ENCODE peak calls at places on chromosomes 11 and 22, in five cellular contexts. One of them, this sample, is unnamed.

GRCh38 chr11:20032577-20033265 is 127.6 kb downstream of the DBX1 start:
- DNase-seq in psoas muscle: no peak
- DNase-seq in MCF 10A: no peak
- DNase-seq in neural progenitor cell: no peak
- DNase-seq in lower leg skin: no peak
- DNase-seq in this sample: no peak

GRCh38 chr11:27462543-27462942 is 10.0 kb downstream of the LGR4 start:
- DNase-seq in psoas muscle: no peak
- DNase-seq in MCF 10A: peak; percentile 43
- DNase-seq in neural progenitor cell: no peak
- DNase-seq in lower leg skin: no peak
- DNase-seq in this sample: no peak

GRCh38 chr22:37464181-37464580 is 22.0 kb downstream of the MFNG start:
- DNase-seq in psoas muscle: no peak
- DNase-seq in MCF 10A: no peak
- DNase-seq in neural progenitor cell: no peak
- DNase-seq in lower leg skin: no peak
- DNase-seq in this sample: no peak

GRCh38 chr22:40534379-40535188 is 101.9 kb downstream of the MRTFA start:
- DNase-seq in psoas muscle: no peak
- DNase-seq in MCF 10A: peak; percentile 59
- DNase-seq in neural progenitor cell: no peak
- DNase-seq in lower leg skin: no peak
- DNase-seq in this sample: no peak

GRCh38 chr22:28943501-28943879 is 60.1 kb downstream of the ZNRF3 start:
- DNase-seq in psoas muscle: no peak
- DNase-seq in MCF 10A: no peak
- DNase-seq in neural progenitor cell: no peak
- DNase-seq in lower leg skin: peak; percentile 72
- DNase-seq in this sample: no peak

GRCh38 chr22:25453557-25453956 is 110.9 kb upstream of the GRK3 start:
- DNase-seq in psoas muscle: no peak
- DNase-seq in MCF 10A: no peak
- DNase-seq in neural progenitor cell: no peak
- DNase-seq in lower leg skin: no peak
- DNase-seq in this sample: no peak

GRCh38 chr11:72813740-72814138 is 472 bp upstream of the ATG16L2 start:
- DNase-seq in psoas muscle: peak; percentile 91
- DNase-seq in MCF 10A: peak; percentile 84
- DNase-seq in neural progenitor cell: peak; percentile 82
- DNase-seq in lower leg skin: peak; percentile 95
- DNase-seq in this sample: no peak

GRCh38 chr11:83639995-83640758 is 354.0 kb upstream of the CCDC90B start:
- DNase-seq in psoas muscle: no peak
- DNase-seq in MCF 10A: no peak
- DNase-seq in neural progenitor cell: no peak
- DNase-seq in lower leg skin: no peak
- DNase-seq in this sample: no peak

GRCh38 chr11:32952421-32952820 is 59.8 kb downstream of the QSER1 start:
- DNase-seq in psoas muscle: no peak
- DNase-seq in MCF 10A: no peak
- DNase-seq in neural progenitor cell: no peak
- DNase-seq in lower leg skin: no peak
- DNase-seq in this sample: no peak

GRCh38 chr11:27020736-27021135 is 19.9 kb upstream of the BBOX1 start:
- DNase-seq in psoas muscle: no peak
- DNase-seq in MCF 10A: no peak
- DNase-seq in neural progenitor cell: no peak
- DNase-seq in lower leg skin: no peak
- DNase-seq in this sample: no peak

GRCh38 chr11:927871-928270 is 2.2 kb downstream of the AP2A2 start:
- DNase-seq in psoas muscle: no peak
- DNase-seq in MCF 10A: no peak
- DNase-seq in neural progenitor cell: no peak
- DNase-seq in lower leg skin: no peak
- DNase-seq in this sample: no peak

GRCh38 chr11:102079625-102080024 is 30.6 kb upstream of the YAP1 start:
- DNase-seq in psoas muscle: no peak
- DNase-seq in MCF 10A: peak; percentile 11
- DNase-seq in neural progenitor cell: no peak
- DNase-seq in lower leg skin: no peak
- DNase-seq in this sample: no peak

GRCh38 chr11:68531129-68531693 is 70.7 kb downstream of the PPP6R3 start:
- DNase-seq in psoas muscle: no peak
- DNase-seq in MCF 10A: no peak
- DNase-seq in neural progenitor cell: no peak
- DNase-seq in lower leg skin: no peak
- DNase-seq in this sample: no peak

GRCh38 chr11:121368504-121368903 is 75.9 kb downstream of the SC5D start:
- DNase-seq in psoas muscle: no peak
- DNase-seq in MCF 10A: no peak
- DNase-seq in neural progenitor cell: no peak
- DNase-seq in lower leg skin: no peak
- DNase-seq in this sample: no peak

GRCh38 chr11:1074244-1075221 is at the start of gene MUC2:
- DNase-seq in psoas muscle: peak; percentile 40
- DNase-seq in MCF 10A: no peak
- DNase-seq in neural progenitor cell: no peak
- DNase-seq in lower leg skin: no peak
- DNase-seq in this sample: no peak

GRCh38 chr11:130825621-130826020 is 90.7 kb downstream of the SNX19 start:
- DNase-seq in psoas muscle: no peak
- DNase-seq in MCF 10A: no peak
- DNase-seq in neural progenitor cell: no peak
- DNase-seq in lower leg skin: no peak
- DNase-seq in this sample: no peak

GRCh38 chr22:38853149-38853548 is 9.3 kb upstream of the NPTXR start:
- DNase-seq in psoas muscle: no peak
- DNase-seq in MCF 10A: no peak
- DNase-seq in neural progenitor cell: no peak
- DNase-seq in lower leg skin: no peak
- DNase-seq in this sample: no peak

GRCh38 chr11:77589181-77589520 is 602 bp upstream of the AQP11 start:
- DNase-seq in psoas muscle: no peak
- DNase-seq in MCF 10A: no peak
- DNase-seq in neural progenitor cell: no peak
- DNase-seq in lower leg skin: no peak
- DNase-seq in this sample: no peak
- TF ChIP-seq CTCF in psoas muscle: no peak
- TF ChIP-seq CTCF in MCF 10A: no peak
- TF ChIP-seq CTCF in neural progenitor cell: no peak
- TF ChIP-seq CTCF in lower leg skin: no peak
- TF ChIP-seq CTCF in this sample: no peak

GRCh38 chr11:79705648-79706047 is 264.8 kb upstream of the TENM4 start:
- DNase-seq in psoas muscle: no peak
- DNase-seq in MCF 10A: no peak
- DNase-seq in neural progenitor cell: no peak
- DNase-seq in lower leg skin: no peak
- DNase-seq in this sample: no peak

GRCh38 chr11:79708319-79708928 is 267.6 kb upstream of the TENM4 start:
- DNase-seq in psoas muscle: no peak
- DNase-seq in MCF 10A: peak; percentile 70
- DNase-seq in neural progenitor cell: peak; percentile 72
- DNase-seq in lower leg skin: no peak
- DNase-seq in this sample: peak; percentile 35
- TF ChIP-seq CTCF in psoas muscle: peak; percentile 14
- TF ChIP-seq CTCF in MCF 10A: peak; percentile 71
- TF ChIP-seq CTCF in neural progenitor cell: peak; percentile 80
- TF ChIP-seq CTCF in lower leg skin: no peak
- TF ChIP-seq CTCF in this sample: peak; percentile 77

DNA sequence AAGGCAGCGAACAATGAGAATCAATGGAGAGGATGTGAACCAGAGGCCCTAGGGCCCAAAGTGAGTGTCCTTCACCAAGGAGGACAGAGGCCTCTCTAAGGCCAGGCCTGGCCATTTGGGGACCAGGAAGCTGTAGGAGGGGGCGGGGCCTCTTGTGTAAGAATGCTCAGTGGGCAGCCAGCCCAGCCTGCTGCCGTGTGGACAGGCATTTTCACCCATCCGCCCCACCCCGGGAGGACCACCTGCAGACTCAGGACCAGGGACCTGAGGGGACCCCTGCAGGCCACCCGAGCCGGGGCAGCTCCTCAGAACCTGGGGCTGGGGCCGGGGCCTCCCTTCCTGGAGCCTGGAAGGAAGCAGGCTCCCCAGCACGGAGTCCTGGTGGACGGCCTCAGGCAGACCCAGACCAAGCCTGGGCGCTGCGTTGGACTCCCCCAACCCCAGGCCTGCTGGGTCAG is 1.7 kb upstream of the TRABD start:
- DNase-seq in psoas muscle: peak; percentile 80
- DNase-seq in MCF 10A: peak; percentile 62
- DNase-seq in neural progenitor cell: peak; percentile 63
- DNase-seq in lower leg skin: peak; percentile 94
- DNase-seq in this sample: no peak
- TF ChIP-seq CTCF in psoas muscle: no peak
- TF ChIP-seq CTCF in MCF 10A: no peak
- TF ChIP-seq CTCF in neural progenitor cell: no peak
- TF ChIP-seq CTCF in lower leg skin: no peak
- TF ChIP-seq CTCF in this sample: no peak

GRCh38 chr11:65741185-65741584 is 20.6 kb upstream of the RNASEH2C start:
- DNase-seq in psoas muscle: no peak
- DNase-seq in MCF 10A: no peak
- DNase-seq in neural progenitor cell: no peak
- DNase-seq in lower leg skin: no peak
- DNase-seq in this sample: no peak

GRCh38 chr11:65745049-65745448 is 24.5 kb upstream of the RNASEH2C start:
- DNase-seq in psoas muscle: no peak
- DNase-seq in MCF 10A: no peak
- DNase-seq in neural progenitor cell: no peak
- DNase-seq in lower leg skin: no peak
- DNase-seq in this sample: no peak

GRCh38 chr11:65742353-65742752 is 21.8 kb upstream of the RNASEH2C start:
- DNase-seq in psoas muscle: no peak
- DNase-seq in MCF 10A: no peak
- DNase-seq in neural progenitor cell: no peak
- DNase-seq in lower leg skin: no peak
- DNase-seq in this sample: no peak

GRCh38 chr11:65744699-65745042 is 24.1 kb upstream of the RNASEH2C start:
- DNase-seq in psoas muscle: no peak
- DNase-seq in MCF 10A: no peak
- DNase-seq in neural progenitor cell: no peak
- DNase-seq in lower leg skin: no peak
- DNase-seq in this sample: no peak

DNA sequence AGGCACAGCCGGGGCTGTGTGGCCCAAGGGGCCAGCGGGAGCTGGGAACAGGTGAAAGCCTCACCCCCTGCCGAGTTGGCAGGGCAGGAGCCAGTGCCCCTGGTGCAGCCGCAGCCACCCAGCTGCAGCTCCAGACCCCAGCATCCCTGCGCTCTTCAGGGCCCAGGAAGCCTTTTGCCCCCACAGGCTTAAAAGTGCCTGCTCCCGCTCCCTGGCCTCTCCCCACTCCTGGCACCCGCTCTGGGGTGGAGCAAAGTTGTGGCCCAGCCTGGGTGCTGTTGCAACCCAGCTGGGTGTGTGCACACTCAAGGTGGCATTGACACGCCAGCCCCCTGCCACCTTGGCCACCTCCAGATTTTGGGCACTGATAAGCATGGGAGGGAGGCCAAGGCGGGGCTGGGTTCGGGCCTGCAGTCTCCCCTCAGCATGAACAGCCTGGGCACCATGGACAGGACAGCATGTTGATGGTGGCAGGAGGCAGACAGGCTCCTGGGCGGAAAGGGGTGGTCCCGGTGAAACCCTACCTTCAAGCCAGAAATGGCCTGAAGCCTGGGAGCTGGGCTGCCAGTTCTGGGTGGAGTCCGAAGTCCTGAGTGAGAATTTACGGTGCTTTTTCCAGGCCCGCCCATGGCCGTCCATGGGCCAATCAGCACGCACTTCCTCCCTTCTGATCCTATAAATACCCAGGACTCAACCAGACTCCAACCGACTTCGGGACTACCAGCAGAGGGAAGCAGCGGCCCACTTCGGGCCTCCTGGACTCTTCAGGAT is 23.5 kb upstream of the RNASEH2C start:
- DNase-seq in psoas muscle: no peak
- DNase-seq in MCF 10A: peak; percentile 73
- DNase-seq in neural progenitor cell: peak; percentile 45
- DNase-seq in lower leg skin: no peak
- DNase-seq in this sample: peak; percentile 8
- TF ChIP-seq CTCF in psoas muscle: peak; percentile 29
- TF ChIP-seq CTCF in MCF 10A: no peak
- TF ChIP-seq CTCF in neural progenitor cell: peak; percentile 39
- TF ChIP-seq CTCF in lower leg skin: no peak
- TF ChIP-seq CTCF in this sample: peak; percentile 50

GRCh38 chr22:47847281-47847890 is 1084.9 kb downstream of the TBC1D22A start:
- DNase-seq in psoas muscle: no peak
- DNase-seq in MCF 10A: no peak
- DNase-seq in neural progenitor cell: no peak
- DNase-seq in lower leg skin: no peak
- DNase-seq in this sample: no peak
- TF ChIP-seq CTCF in psoas muscle: no peak
- TF ChIP-seq CTCF in MCF 10A: no peak
- TF ChIP-seq CTCF in neural progenitor cell: no peak
- TF ChIP-seq CTCF in lower leg skin: no peak
- TF ChIP-seq CTCF in this sample: no peak

GRCh38 chr22:31488988-31489617 is 539 bp downstream of the EIF4ENIF1 start:
- DNase-seq in psoas muscle: peak; percentile 71
- DNase-seq in MCF 10A: peak; percentile 17
- DNase-seq in neural progenitor cell: peak; percentile 72
- DNase-seq in lower leg skin: peak; percentile 87
- DNase-seq in this sample: peak; percentile 31
- TF ChIP-seq CTCF in psoas muscle: no peak
- TF ChIP-seq CTCF in MCF 10A: no peak
- TF ChIP-seq CTCF in neural progenitor cell: no peak
- TF ChIP-seq CTCF in lower leg skin: no peak
- TF ChIP-seq CTCF in this sample: no peak

GRCh38 chr11:35796542-35796941 is 134.0 kb downstream of the TRIM44 start:
- DNase-seq in psoas muscle: no peak
- DNase-seq in MCF 10A: peak; percentile 81
- DNase-seq in neural progenitor cell: no peak
- DNase-seq in lower leg skin: no peak
- DNase-seq in this sample: no peak

GRCh38 chr11:35792148-35792845 is 129.7 kb downstream of the TRIM44 start:
- DNase-seq in psoas muscle: no peak
- DNase-seq in MCF 10A: peak; percentile 30
- DNase-seq in neural progenitor cell: no peak
- DNase-seq in lower leg skin: no peak
- DNase-seq in this sample: no peak

GRCh38 chr11:35794850-35795249 is 132.3 kb downstream of the TRIM44 start:
- DNase-seq in psoas muscle: no peak
- DNase-seq in MCF 10A: peak; percentile 61
- DNase-seq in neural progenitor cell: no peak
- DNase-seq in lower leg skin: no peak
- DNase-seq in this sample: no peak

GRCh38 chr11:35791088-35791958 is 128.7 kb downstream of the TRIM44 start:
- DNase-seq in psoas muscle: no peak
- DNase-seq in MCF 10A: no peak
- DNase-seq in neural progenitor cell: no peak
- DNase-seq in lower leg skin: no peak
- DNase-seq in this sample: no peak

GRCh38 chr11:35792846-35793192 is 130.2 kb downstream of the TRIM44 start:
- DNase-seq in psoas muscle: no peak
- DNase-seq in MCF 10A: no peak
- DNase-seq in neural progenitor cell: no peak
- DNase-seq in lower leg skin: no peak
- DNase-seq in this sample: no peak
- TF ChIP-seq CTCF in psoas muscle: no peak
- TF ChIP-seq CTCF in MCF 10A: no peak
- TF ChIP-seq CTCF in neural progenitor cell: no peak
- TF ChIP-seq CTCF in lower leg skin: no peak
- TF ChIP-seq CTCF in this sample: no peak